ENCODE peak calls at places on chromosomes 12 and 14, in five cellular contexts. H is HCT116, K is K562, L is HepG2, E is SK-N-SH. J is an unnamed sample.

GRCh38 chr12:30823140-30823669 is 68.5 kb upstream of the CAPRIN2 start:
- DNase-seq in L (no peak), E (no peak), K (no peak), H (no peak), J (no peak)

GRCh38 chr12:123126294-123127144 is 24.4 kb downstream of the PITPNM2 start:
- DNase-seq in K (peak; percentile 73), E (no peak), L (peak; percentile 83), H (peak; percentile 69), J (no peak)

GRCh38 chr12:77352941-77353340 is 287.6 kb upstream of the E2F7 start:
- DNase-seq in K (no peak), L (no peak), H (no peak), E (no peak), J (no peak)

GRCh38 chr12:99605-100004 is 33.0 kb downstream of the IQSEC3 start:
- DNase-seq in H (no peak), E (no peak), K (no peak), L (no peak), J (peak; percentile 62)

GRCh38 chr14:63200035-63200740 is 4.1 kb upstream of the RHOJ start:
- DNase-seq in L (no peak), K (no peak), H (no peak), E (no peak), J (no peak)

GRCh38 chr12:95318071-95318545 is 100.5 kb downstream of the VEZT start:
- DNase-seq in H (no peak), E (no peak), K (no peak), L (peak; percentile 98), J (peak; percentile 28)

GRCh38 chr14:101428409-101428808 is 132.9 kb upstream of the DIO3 start:
- DNase-seq in L (no peak), H (no peak), K (no peak), E (no peak), J (no peak)

GRCh38 chr12:11795910-11796459 is 146.5 kb downstream of the ETV6 start:
- DNase-seq in K (no peak), E (no peak), H (peak; percentile 64), L (peak; percentile 70), J (no peak)

GRCh38 chr14:61107148-61107641 is 126.2 kb downstream of the SLC38A6 start:
- DNase-seq in L (no peak), K (no peak), H (no peak), E (no peak), J (no peak)

GRCh38 chr12:88522961-88523360 is 57.3 kb downstream of the KITLG start:
- DNase-seq in L (no peak), E (no peak), H (no peak), K (no peak), J (peak; percentile 50)

GRCh38 chr12:40058721-40059190 is 47.1 kb downstream of the SLC2A13 start:
- DNase-seq in E (no peak), H (no peak), L (no peak), K (no peak), J (no peak)

GRCh38 chr12:117685115-117685926 is 283.5 kb downstream of the KSR2 start:
- DNase-seq in H (no peak), K (peak; percentile 23), L (peak; percentile 42), E (peak; percentile 84), J (no peak)

GRCh38 chr12:128853321-128854197 is at the start of gene GLT1D1:
- DNase-seq in E (peak; percentile 84), H (no peak), K (no peak), L (no peak), J (no peak)

GRCh38 chr14:21072102-21072501 is 2.0 kb downstream of the ARHGEF40 start:
- DNase-seq in H (no peak), E (peak; percentile 35), K (no peak), L (no peak), J (no peak)

GRCh38 chr12:53844989-53845836 is 93.4 kb upstream of the HOXC13 start:
- DNase-seq in K (no peak), H (no peak), L (no peak), E (no peak), J (peak; percentile 30)

GRCh38 chr12:55717397-55718007 is 1.7 kb downstream of the BLOC1S1 start:
- DNase-seq in L (no peak), E (no peak), H (no peak), K (no peak), J (no peak)

GRCh38 chr12:109153711-109154434 is 37.5 kb downstream of the ACACB start:
- DNase-seq in K (peak; percentile 22), L (peak; percentile 49), H (no peak), E (peak; percentile 32), J (no peak)

GRCh38 chr12:11758838-11759509 is 109.5 kb downstream of the ETV6 start:
- DNase-seq in H (no peak), E (no peak), K (no peak), L (no peak), J (no peak)

GRCh38 chr12:79563021-79563739 is 127.6 kb downstream of the PAWR start:
- DNase-seq in K (no peak), L (no peak), E (no peak), H (no peak), J (no peak)

GRCh38 chr12:79569679-79570078 is 121.1 kb downstream of the PAWR start:
- DNase-seq in K (no peak), L (no peak), H (no peak), E (no peak), J (no peak)

GRCh38 chr12:79567164-79567563 is 123.6 kb downstream of the PAWR start:
- DNase-seq in K (no peak), L (no peak), H (no peak), E (no peak), J (peak; percentile 40)

GRCh38 chr12:79561401-79562132 is 129.2 kb downstream of the PAWR start:
- DNase-seq in H (no peak), E (no peak), L (no peak), K (no peak), J (no peak)

GRCh38 chr12:79566452-79566851 is 124.3 kb downstream of the PAWR start:
- DNase-seq in K (no peak), E (no peak), H (no peak), L (peak; percentile 78), J (peak; percentile 80)
- TF ChIP-seq JUND in K (no peak), E (no peak), H (no peak), L (no peak), J (peak; percentile 13)

GRCh38 chr12:1796515-1797010 is 23.8 kb upstream of the LRTM2 start:
- DNase-seq in K (no peak), H (no peak), L (no peak), E (no peak), J (no peak)
- TF ChIP-seq JUND in K (no peak), H (no peak), L (no peak), E (no peak), J (no peak)

DNA sequence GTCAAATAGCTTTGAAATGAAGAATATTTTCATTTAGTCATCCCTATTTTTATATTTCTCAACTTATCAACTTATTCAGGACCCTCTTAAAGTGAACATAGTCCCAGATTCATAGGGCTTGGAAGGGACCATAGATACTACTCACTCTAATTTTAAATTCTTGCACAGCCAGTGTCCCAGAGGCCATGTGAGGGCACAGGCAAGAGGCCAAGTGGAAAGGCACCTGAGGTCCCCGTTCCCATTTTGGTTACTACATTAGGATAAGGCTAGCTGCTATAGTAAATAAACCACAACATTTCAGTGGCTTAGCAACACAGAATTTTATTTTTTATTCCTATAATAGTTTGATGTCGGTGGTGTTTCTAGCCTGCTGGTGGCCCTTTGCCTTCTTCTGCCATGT is 227.8 kb downstream of the SPTSSA start:
- DNase-seq in L (no peak), K (no peak), E (no peak), H (no peak), J (no peak)
- TF ChIP-seq JUND in L (no peak), K (no peak), E (no peak), H (no peak), J (no peak)

GRCh38 chr12:20305470-20305869 is 62.9 kb upstream of the PDE3A start:
- DNase-seq in K (no peak), L (no peak), E (no peak), H (no peak), J (no peak)
- TF ChIP-seq JUND in K (no peak), L (no peak), E (no peak), H (no peak), J (no peak)

DNA sequence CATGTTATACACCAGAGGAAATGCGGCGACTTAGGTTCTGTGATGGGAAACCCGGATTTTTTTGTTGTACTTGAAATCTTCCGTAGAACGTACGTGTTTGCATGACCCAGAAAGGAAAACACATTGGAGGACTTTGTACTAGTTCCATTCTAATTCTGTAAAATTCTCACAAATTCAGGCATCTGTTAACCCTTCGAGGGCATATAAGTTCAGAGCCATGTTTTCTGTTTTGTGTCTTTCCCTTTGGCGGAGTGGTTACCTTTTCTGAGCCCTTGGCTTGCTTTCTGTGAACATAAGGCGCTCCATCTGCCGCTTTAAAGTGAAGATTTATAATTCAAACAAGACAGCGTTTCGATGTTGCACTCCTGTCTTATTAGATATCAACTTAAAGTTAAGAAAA is 34.2 kb downstream of the BICD1 start:
- DNase-seq in K (no peak), E (no peak), H (no peak), L (no peak), J (no peak)
- TF ChIP-seq JUND in K (no peak), E (no peak), H (no peak), L (no peak), J (no peak)

GRCh38 chr14:93230539-93230938 is 23.5 kb downstream of the UBR7 start:
- DNase-seq in L (no peak), H (no peak), E (no peak), K (no peak), J (no peak)

GRCh38 chr14:93239869-93240677 is 33.0 kb downstream of the UBR7 start:
- DNase-seq in H (peak; percentile 57), E (no peak), L (no peak), K (no peak), J (no peak)

GRCh38 chr14:93232159-93232558 is 25.1 kb downstream of the UBR7 start:
- DNase-seq in H (no peak), L (no peak), K (no peak), E (peak; percentile 24), J (no peak)

GRCh38 chr14:93231129-93231979 is 24.3 kb downstream of the UBR7 start:
- DNase-seq in K (no peak), E (peak; percentile 95), L (no peak), H (no peak), J (peak; percentile 61)

GRCh38 chr14:93234798-93235197 is 27.7 kb downstream of the UBR7 start:
- DNase-seq in L (no peak), E (no peak), H (no peak), K (no peak), J (peak; percentile 21)
- TF ChIP-seq JUND in L (no peak), E (no peak), H (no peak), K (no peak), J (no peak)

GRCh38 chr12:115606040-115606439 is 671.5 kb downstream of the MED13L start:
- DNase-seq in K (no peak), H (no peak), E (no peak), L (no peak), J (no peak)

GRCh38 chr12:115609356-115609755 is 668.1 kb downstream of the MED13L start:
- DNase-seq in L (no peak), E (no peak), H (no peak), K (no peak), J (no peak)

GRCh38 chr12:115617391-115617790 is 660.1 kb downstream of the MED13L start:
- DNase-seq in E (no peak), L (no peak), H (no peak), K (peak; percentile 44), J (no peak)

GRCh38 chr12:115611477-115611876 is 666.0 kb downstream of the MED13L start:
- DNase-seq in K (no peak), H (no peak), E (peak; percentile 70), L (no peak), J (no peak)
- TF ChIP-seq JUND in K (no peak), H (no peak), E (no peak), L (no peak), J (no peak)

J was measured in T47D.